ENCODE peak calls at places on chromosomes 5 and 9, in six cellular contexts. B, M, U, O, E and C are unnamed samples.

GRCh38 chr5:170411100-170411499 is 21.9 kb upstream of the KCNMB1 start:
- DNase-seq in B (no peak), M (no peak), U (no peak), O (no peak), E (no peak), C (no peak)

GRCh38 chr5:102666164-102666951 is 88.7 kb upstream of the PAM start:
- DNase-seq in B (no peak), M (peak), U (no peak), O (no peak), E (peak), C (no peak)

GRCh38 chr5:83577036-83577636 is 105.6 kb downstream of the VCAN start:
- DNase-seq in B (no peak), M (no peak), U (peak), O (no peak), E (no peak), C (no peak)

GRCh38 chr9:87342743-87343142 is 154.9 kb upstream of the DAPK1 start:
- DNase-seq in B (no peak), M (peak), U (no peak), O (no peak), E (peak), C (no peak)

GRCh38 chr5:4089087-4089486 is 493.5 kb downstream of the IRX1 start:
- DNase-seq in B (no peak), M (no peak), U (no peak), O (no peak), E (no peak), C (no peak)

GRCh38 chr9:19028835-19029451 is 4.1 kb downstream of the SAXO1 start:
- DNase-seq in B (no peak), M (peak), U (peak), O (no peak), E (peak), C (no peak)

GRCh38 chr9:76845254-76845653 is 60.7 kb downstream of the PRUNE2 start:
- DNase-seq in B (no peak), M (no peak), U (no peak), O (no peak), E (no peak), C (no peak)

GRCh38 chr5:132489871-132490483 is 596 bp downstream of the IRF1 start:
- DNase-seq in B (no peak), M (peak), U (peak), O (peak), E (peak), C (no peak)

DNA sequence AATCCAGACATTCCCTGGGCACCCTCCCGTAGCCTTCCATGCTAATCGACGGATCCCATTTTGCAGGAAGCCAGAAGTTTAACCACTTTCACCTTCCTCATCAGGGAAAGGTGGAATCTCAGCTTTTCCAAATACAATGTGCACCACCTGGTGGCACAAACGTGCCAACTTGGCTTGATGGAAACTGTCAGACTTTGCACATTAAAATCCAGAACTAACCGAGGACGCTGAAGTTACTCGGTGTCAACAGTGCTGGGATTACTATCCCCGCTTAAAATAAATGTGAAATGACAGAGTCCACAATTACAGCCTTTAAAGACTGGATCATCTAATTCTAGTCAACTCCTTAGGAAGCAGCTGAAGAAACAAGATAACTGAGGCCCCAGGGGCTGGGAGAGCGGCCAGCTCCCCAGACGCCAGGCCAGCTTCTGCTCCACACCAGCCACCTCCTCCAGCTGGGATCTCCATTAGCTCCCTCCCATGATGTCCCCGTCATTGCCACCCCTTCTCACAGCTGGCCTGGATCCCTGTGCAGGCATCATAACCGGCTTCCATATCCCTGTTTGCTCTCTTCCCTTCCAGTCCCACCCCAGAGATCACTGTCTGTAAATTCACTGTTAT is 50.2 kb upstream of the RETREG1 start:
- DNase-seq in B (no peak), M (no peak), U (peak), O (peak), E (no peak), C (no peak)
- TF ChIP-seq CTCF in B (peak), M (peak), U (no peak), O (peak), E (peak), C (peak)

DNA sequence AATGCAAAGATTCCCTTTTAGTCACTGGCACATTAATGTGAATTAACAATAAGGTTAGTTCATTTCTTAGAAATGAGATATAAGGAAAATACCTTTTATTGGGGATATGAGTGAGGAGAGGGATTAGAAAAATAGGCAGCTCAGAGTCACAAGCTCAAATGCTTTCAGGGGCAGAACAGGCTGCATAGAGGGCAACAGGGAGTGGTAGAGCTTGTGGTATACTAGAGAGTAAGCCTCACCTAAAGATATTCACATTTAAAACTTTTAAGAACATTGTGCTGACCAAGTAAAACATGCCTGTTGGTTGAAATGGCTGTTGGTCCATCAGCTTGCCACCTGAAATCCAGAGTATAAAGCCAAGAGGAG is 34.7 kb downstream of the ZNF474 start:
- DNase-seq in B (no peak), M (no peak), U (no peak), O (no peak), E (no peak), C (no peak)
- H3K4me3 ChIP-seq in B (no peak), M (no peak), U (no peak), O (no peak), E (no peak), C (no peak)

GRCh38 chr9:34675048-34675714 is 12.7 kb upstream of the CCL27 start:
- DNase-seq in B (no peak), M (peak), U (peak), O (no peak), E (peak), C (no peak)
- TF ChIP-seq CTCF in B (peak), M (peak), U (peak), O (peak), E (peak), C (peak)

DNA sequence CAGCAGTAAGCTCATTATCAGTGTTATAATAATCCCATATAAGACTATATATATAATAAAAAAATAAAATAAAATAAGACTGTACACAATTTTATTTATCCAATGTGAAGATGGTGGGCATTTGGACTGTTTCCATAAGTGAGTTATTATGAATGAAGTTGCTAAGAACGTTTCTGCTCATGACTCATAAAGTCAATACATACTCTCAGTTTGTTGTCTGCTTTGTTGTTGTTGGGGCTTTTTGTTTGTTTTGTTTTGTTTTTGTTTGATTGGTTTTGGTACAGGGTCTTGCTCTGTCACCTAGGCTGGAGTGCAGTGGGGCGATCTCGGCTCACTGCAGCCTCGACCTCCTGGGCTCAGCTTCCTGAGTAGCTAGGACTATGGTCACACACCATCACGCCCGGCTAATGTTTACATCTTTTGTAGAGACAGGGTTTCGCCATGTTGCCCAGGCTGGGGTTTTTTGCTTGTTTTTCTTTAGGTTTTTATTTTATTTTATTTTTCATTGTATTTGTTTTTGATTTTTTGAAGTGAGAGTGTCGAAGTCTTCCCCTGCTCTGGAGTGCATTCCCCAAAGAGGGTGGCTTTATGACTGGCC is 18.0 kb downstream of the TRIM7 start:
- DNase-seq in B (no peak), M (no peak), U (no peak), O (no peak), E (peak), C (no peak)
- H3K4me3 ChIP-seq in B (no peak), M (peak), U (peak), O (no peak), E (peak), C (peak)

GRCh38 chr5:78359831-78360673 is at the start of gene SCAMP1:
- DNase-seq in B (peak), M (peak), U (peak), O (peak), E (peak), C (peak)
- TF ChIP-seq CTCF in B (no peak), M (no peak), U (peak), O (peak), E (no peak), C (peak)

DNA sequence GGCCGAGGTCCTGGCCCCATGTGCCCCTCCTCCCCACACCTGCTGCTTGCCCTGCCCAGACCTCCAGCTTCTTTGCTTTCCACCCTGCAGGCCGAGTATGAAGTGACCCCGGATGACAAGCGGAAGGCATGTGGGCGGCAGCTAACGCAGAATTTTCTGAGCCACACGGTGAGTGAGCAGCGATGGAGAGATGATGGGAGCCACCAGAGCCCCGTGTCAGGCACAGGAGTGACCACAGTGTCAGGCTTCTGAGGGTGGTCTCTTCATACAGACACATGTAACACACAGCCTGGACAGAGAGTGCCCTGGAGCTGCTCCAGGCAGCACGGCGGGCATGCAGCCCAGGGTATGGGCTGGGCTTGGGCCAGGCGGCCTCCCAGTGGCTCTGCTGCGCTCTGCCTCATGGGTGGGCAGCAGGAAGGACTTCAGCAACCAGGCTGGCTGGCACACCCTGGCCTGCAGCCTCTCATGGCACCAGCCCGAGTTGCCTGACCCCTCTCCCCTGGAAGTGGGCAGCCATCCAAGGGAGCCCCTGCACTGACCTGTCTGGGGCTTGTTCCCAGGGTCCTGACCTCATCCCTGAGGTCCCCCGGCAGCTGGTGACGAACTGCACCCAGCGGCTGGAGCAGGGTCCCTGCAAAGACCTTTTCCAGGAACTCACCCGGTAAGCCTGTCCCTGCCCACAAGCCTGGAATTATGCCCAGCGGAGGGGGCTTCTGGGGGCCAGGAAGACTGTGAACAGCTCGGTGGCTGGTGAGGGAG is 5.8 kb downstream of the GRK6 start:
- DNase-seq in B (no peak), M (no peak), U (no peak), O (no peak), E (no peak), C (no peak)
- H3K4me3 ChIP-seq in B (no peak), M (no peak), U (no peak), O (no peak), E (no peak), C (no peak)

DNA sequence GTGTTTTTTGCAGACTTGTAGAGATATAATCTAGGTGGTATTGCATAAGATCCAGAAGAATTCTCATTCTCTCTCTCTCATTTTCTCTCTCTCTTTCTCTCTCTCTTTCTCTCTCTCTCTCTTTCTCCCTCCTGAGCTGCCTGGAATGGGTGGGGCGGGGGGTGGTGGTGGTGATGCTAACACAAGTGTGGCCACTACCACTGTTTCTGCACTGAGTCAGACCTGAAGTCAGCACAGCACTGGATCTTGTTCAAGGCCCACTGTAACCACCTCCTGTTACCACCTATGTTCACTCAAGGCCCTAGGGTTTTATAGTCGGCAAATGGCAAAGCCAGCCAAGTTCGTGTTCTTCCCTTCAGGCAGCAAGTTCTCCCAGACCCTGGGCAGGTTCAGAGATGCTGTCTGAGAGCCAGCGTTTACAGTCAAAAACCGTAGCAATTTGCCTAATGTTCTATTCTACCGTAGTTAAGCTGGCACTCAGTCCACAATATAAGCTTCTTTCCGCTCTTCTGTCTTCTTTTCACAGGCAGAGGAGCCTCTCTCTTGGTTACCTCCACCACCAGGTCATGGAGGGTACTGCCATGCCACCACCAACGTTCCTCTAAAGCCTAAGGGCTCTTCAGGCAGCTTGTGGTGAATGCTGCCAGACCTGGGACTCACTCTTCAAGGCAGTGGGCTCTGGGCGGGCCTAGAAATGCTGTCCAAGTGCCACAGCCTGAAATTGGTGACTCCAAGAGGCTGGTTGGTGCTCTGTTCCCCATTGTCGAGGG is 235.7 kb upstream of the PRR16 start:
- DNase-seq in B (no peak), M (peak), U (no peak), O (no peak), E (peak), C (no peak)
- TF ChIP-seq CTCF in B (no peak), M (no peak), U (no peak), O (no peak), E (no peak), C (no peak)

GRCh38 chr5:172640822-172641358 is at the start of gene NEURL1B:
- DNase-seq in B (no peak), M (peak), U (peak), O (peak), E (peak), C (no peak)

GRCh38 chr5:172642926-172643325 is 1.9 kb downstream of the NEURL1B start:
- DNase-seq in B (no peak), M (no peak), U (no peak), O (peak), E (no peak), C (no peak)

GRCh38 chr5:172642511-172642910 is 1.4 kb downstream of the NEURL1B start:
- DNase-seq in B (no peak), M (no peak), U (peak), O (no peak), E (no peak), C (no peak)

GRCh38 chr5:172641359-172642045 is 439 bp downstream of the NEURL1B start:
- DNase-seq in B (no peak), M (no peak), U (no peak), O (peak), E (no peak), C (no peak)

GRCh38 chr5:172642046-172642409 is 965 bp downstream of the NEURL1B start:
- DNase-seq in B (no peak), M (no peak), U (peak), O (peak), E (peak), C (no peak)
- H3K4me3 ChIP-seq in B (peak), M (peak), U (peak), O (peak), E (peak), C (no peak)

GRCh38 chr5:51958473-51958872 is 575.2 kb downstream of the ISL1 start:
- DNase-seq in B (no peak), M (no peak), U (no peak), O (no peak), E (no peak), C (no peak)

GRCh38 chr5:51960617-51961115 is 577.4 kb downstream of the ISL1 start:
- DNase-seq in B (no peak), M (no peak), U (no peak), O (no peak), E (peak), C (no peak)

GRCh38 chr5:51961154-51961562 is 577.9 kb downstream of the ISL1 start:
- DNase-seq in B (no peak), M (no peak), U (no peak), O (no peak), E (no peak), C (no peak)
- TF ChIP-seq CTCF in B (no peak), M (no peak), U (no peak), O (no peak), E (no peak), C (no peak)

GRCh38 chr9:73270967-73271722 is 119.5 kb downstream of the ANXA1 start:
- DNase-seq in B (peak), M (peak), U (peak), O (no peak), E (peak), C (peak)
- H3K4me3 ChIP-seq in B (no peak), M (no peak), U (no peak), O (no peak), E (no peak), C (no peak)